ENCODE peak calls at places on chromosomes 2 and 18, in seven cellular contexts. One of them, this sample, is unnamed.

GRCh38 chr18:45335644-45336043 is 279.6 kb upstream of the SLC14A2 start:
- DNase-seq in IMR-90: no peak
- DNase-seq in HCT116: no peak
- DNase-seq in H1: no peak
- DNase-seq in K562: no peak
- DNase-seq in HepG2: no peak
- DNase-seq in GM12878: no peak
- DNase-seq in this sample: no peak

GRCh38 chr2:196066794-196067382 is 1.7 kb downstream of the DNAH7 start:
- DNase-seq in IMR-90: peak
- DNase-seq in HCT116: peak
- DNase-seq in H1: no peak
- DNase-seq in K562: peak
- DNase-seq in HepG2: no peak
- DNase-seq in GM12878: no peak
- DNase-seq in this sample: peak

GRCh38 chr2:69791045-69791444 is 38.4 kb upstream of the GMCL1 start:
- DNase-seq in IMR-90: no peak
- DNase-seq in HCT116: no peak
- DNase-seq in H1: no peak
- DNase-seq in K562: no peak
- DNase-seq in HepG2: no peak
- DNase-seq in GM12878: no peak
- DNase-seq in this sample: no peak

GRCh38 chr2:1432726-1433125 is 19.5 kb downstream of the TPO start:
- DNase-seq in IMR-90: no peak
- DNase-seq in HCT116: no peak
- DNase-seq in H1: no peak
- DNase-seq in K562: no peak
- DNase-seq in HepG2: no peak
- DNase-seq in GM12878: no peak
- DNase-seq in this sample: no peak

GRCh38 chr2:127034056-127034455 is 72.9 kb downstream of the BIN1 start:
- DNase-seq in IMR-90: no peak
- DNase-seq in HCT116: no peak
- DNase-seq in H1: no peak
- DNase-seq in K562: no peak
- DNase-seq in HepG2: no peak
- DNase-seq in GM12878: no peak
- DNase-seq in this sample: no peak

GRCh38 chr2:28691774-28692281 is 59.8 kb upstream of the PPP1CB start:
- DNase-seq in IMR-90: peak
- DNase-seq in HCT116: no peak
- DNase-seq in H1: no peak
- DNase-seq in K562: no peak
- DNase-seq in HepG2: peak
- DNase-seq in GM12878: no peak
- DNase-seq in this sample: peak

GRCh38 chr18:9810216-9810804 is 75.5 kb upstream of the TXNDC2 start:
- DNase-seq in IMR-90: peak
- DNase-seq in HCT116: no peak
- DNase-seq in H1: no peak
- DNase-seq in K562: no peak
- DNase-seq in HepG2: no peak
- DNase-seq in GM12878: no peak
- DNase-seq in this sample: peak

GRCh38 chr18:13145636-13146190 is 72.8 kb upstream of the LDLRAD4 start:
- DNase-seq in IMR-90: no peak
- DNase-seq in HCT116: no peak
- DNase-seq in H1: no peak
- DNase-seq in K562: no peak
- DNase-seq in HepG2: peak
- DNase-seq in GM12878: no peak
- DNase-seq in this sample: no peak

GRCh38 chr2:165905854-165906253 is 47.7 kb downstream of the TTC21B start:
- DNase-seq in IMR-90: peak
- DNase-seq in HCT116: no peak
- DNase-seq in H1: no peak
- DNase-seq in K562: no peak
- DNase-seq in HepG2: no peak
- DNase-seq in GM12878: no peak
- DNase-seq in this sample: peak

GRCh38 chr18:59546164-59546563 is 151.1 kb downstream of the CCBE1 start:
- DNase-seq in IMR-90: peak
- DNase-seq in HCT116: no peak
- DNase-seq in H1: no peak
- DNase-seq in K562: peak
- DNase-seq in HepG2: no peak
- DNase-seq in GM12878: no peak
- DNase-seq in this sample: no peak

GRCh38 chr2:216339456-216340279 is 32.6 kb downstream of the MARCHF4 start:
- DNase-seq in IMR-90: peak
- DNase-seq in HCT116: no peak
- DNase-seq in H1: no peak
- DNase-seq in K562: no peak
- DNase-seq in HepG2: no peak
- DNase-seq in GM12878: no peak
- DNase-seq in this sample: peak

GRCh38 chr2:43132523-43133301 is 93.7 kb downstream of the ZFP36L2 start:
- DNase-seq in IMR-90: no peak
- DNase-seq in HCT116: no peak
- DNase-seq in H1: no peak
- DNase-seq in K562: no peak
- DNase-seq in HepG2: no peak
- DNase-seq in GM12878: no peak
- DNase-seq in this sample: no peak

GRCh38 chr18:79775441-79776221 is 22.1 kb upstream of the KCNG2 start:
- DNase-seq in IMR-90: no peak
- DNase-seq in HCT116: no peak
- DNase-seq in H1: no peak
- DNase-seq in K562: no peak
- DNase-seq in HepG2: no peak
- DNase-seq in GM12878: no peak
- DNase-seq in this sample: no peak

GRCh38 chr18:12656671-12657047 is 1.2 kb downstream of the SPIRE1 start:
- DNase-seq in IMR-90: peak
- DNase-seq in HCT116: no peak
- DNase-seq in H1: no peak
- DNase-seq in K562: no peak
- DNase-seq in HepG2: no peak
- DNase-seq in GM12878: no peak
- DNase-seq in this sample: peak

GRCh38 chr2:15713475-15713874 is 121.8 kb downstream of the DDX1 start:
- DNase-seq in IMR-90: no peak
- DNase-seq in HCT116: no peak
- DNase-seq in H1: no peak
- DNase-seq in K562: no peak
- DNase-seq in HepG2: no peak
- DNase-seq in GM12878: no peak
- DNase-seq in this sample: no peak

GRCh38 chr2:215572341-215572848 is 136.5 kb upstream of the FN1 start:
- DNase-seq in IMR-90: no peak
- DNase-seq in HCT116: no peak
- DNase-seq in H1: no peak
- DNase-seq in K562: no peak
- DNase-seq in HepG2: peak
- DNase-seq in GM12878: no peak
- DNase-seq in this sample: peak

GRCh38 chr18:50569930-50570329 is 10.0 kb downstream of the MAPK4 start:
- DNase-seq in IMR-90: no peak
- DNase-seq in HCT116: no peak
- DNase-seq in H1: no peak
- DNase-seq in K562: no peak
- DNase-seq in HepG2: no peak
- DNase-seq in GM12878: no peak
- DNase-seq in this sample: no peak

GRCh38 chr2:191593622-191594416 is 84.1 kb upstream of the NABP1 start:
- DNase-seq in IMR-90: peak
- DNase-seq in HCT116: no peak
- DNase-seq in H1: no peak
- DNase-seq in K562: no peak
- DNase-seq in HepG2: peak
- DNase-seq in GM12878: no peak
- DNase-seq in this sample: no peak

GRCh38 chr2:63840081-63840784 is 1.5 kb upstream of the UGP2 start:
- DNase-seq in IMR-90: no peak
- DNase-seq in HCT116: no peak
- DNase-seq in H1: no peak
- DNase-seq in K562: no peak
- DNase-seq in HepG2: no peak
- DNase-seq in GM12878: no peak
- DNase-seq in this sample: no peak

GRCh38 chr2:205133544-205133943 is 548.8 kb upstream of the NRP2 start:
- DNase-seq in IMR-90: no peak
- DNase-seq in HCT116: no peak
- DNase-seq in H1: no peak
- DNase-seq in K562: no peak
- DNase-seq in HepG2: no peak
- DNase-seq in GM12878: no peak
- DNase-seq in this sample: no peak

GRCh38 chr18:9772847-9773677 is 65.0 kb downstream of the RAB31 start:
- DNase-seq in IMR-90: no peak
- DNase-seq in HCT116: no peak
- DNase-seq in H1: no peak
- DNase-seq in K562: no peak
- DNase-seq in HepG2: no peak
- DNase-seq in GM12878: no peak
- DNase-seq in this sample: no peak

GRCh38 chr18:49884959-49885358 is 71.6 kb upstream of the ACAA2 start:
- DNase-seq in IMR-90: no peak
- DNase-seq in HCT116: no peak
- DNase-seq in H1: no peak
- DNase-seq in K562: no peak
- DNase-seq in HepG2: no peak
- DNase-seq in GM12878: no peak
- DNase-seq in this sample: no peak

GRCh38 chr2:113237604-113238003 is 41.1 kb downstream of the PAX8 start:
- DNase-seq in IMR-90: no peak
- DNase-seq in HCT116: no peak
- DNase-seq in H1: no peak
- DNase-seq in K562: no peak
- DNase-seq in HepG2: peak
- DNase-seq in GM12878: no peak
- DNase-seq in this sample: no peak

DNA sequence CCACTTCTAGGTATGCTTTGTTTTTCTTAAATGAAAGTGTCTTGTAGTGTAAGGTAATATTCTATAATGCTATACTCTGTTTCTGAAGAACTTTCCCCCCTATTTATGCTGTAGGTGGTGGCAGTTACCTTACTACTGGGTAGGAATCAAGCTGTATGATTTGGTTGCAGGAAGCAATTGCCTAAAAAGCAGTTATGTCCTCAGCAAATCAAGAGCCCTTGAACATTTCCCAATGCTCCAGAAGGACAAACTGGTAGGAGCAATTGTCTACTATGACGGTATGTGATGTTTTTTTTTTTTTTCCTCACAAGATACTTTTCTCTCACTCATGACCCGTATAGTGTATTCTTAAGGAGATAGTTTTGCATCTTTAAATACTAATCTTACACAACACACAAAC is 77.0 kb downstream of the GPD2 start:
- DNase-seq in IMR-90: no peak
- DNase-seq in HCT116: no peak
- DNase-seq in H1: no peak
- DNase-seq in K562: no peak
- DNase-seq in HepG2: no peak
- DNase-seq in GM12878: no peak
- DNase-seq in this sample: no peak
- TF ChIP-seq POLR2A in IMR-90: no peak
- TF ChIP-seq POLR2A in HCT116: no peak
- TF ChIP-seq POLR2A in H1: no peak
- TF ChIP-seq POLR2A in K562: no peak
- TF ChIP-seq POLR2A in HepG2: no peak
- TF ChIP-seq POLR2A in GM12878: no peak
- TF ChIP-seq POLR2A in this sample: no peak

GRCh38 chr2:27149575-27150405 is 986 bp downstream of the TCF23 start:
- DNase-seq in IMR-90: no peak
- DNase-seq in HCT116: no peak
- DNase-seq in H1: no peak
- DNase-seq in K562: no peak
- DNase-seq in HepG2: no peak
- DNase-seq in GM12878: no peak
- DNase-seq in this sample: no peak

GRCh38 chr2:27152796-27153464 is 4.1 kb downstream of the TCF23 start:
- DNase-seq in IMR-90: peak
- DNase-seq in HCT116: no peak
- DNase-seq in H1: no peak
- DNase-seq in K562: no peak
- DNase-seq in HepG2: no peak
- DNase-seq in GM12878: no peak
- DNase-seq in this sample: no peak

GRCh38 chr2:27154481-27154880 is 5.7 kb downstream of the TCF23 start:
- DNase-seq in IMR-90: no peak
- DNase-seq in HCT116: no peak
- DNase-seq in H1: no peak
- DNase-seq in K562: no peak
- DNase-seq in HepG2: no peak
- DNase-seq in GM12878: no peak
- DNase-seq in this sample: no peak

GRCh38 chr2:27150639-27151230 is 1.9 kb downstream of the TCF23 start:
- DNase-seq in IMR-90: no peak
- DNase-seq in HCT116: no peak
- DNase-seq in H1: no peak
- DNase-seq in K562: no peak
- DNase-seq in HepG2: no peak
- DNase-seq in GM12878: no peak
- DNase-seq in this sample: no peak

GRCh38 chr2:27152102-27152795 is 3.4 kb downstream of the TCF23 start:
- DNase-seq in IMR-90: no peak
- DNase-seq in HCT116: no peak
- DNase-seq in H1: no peak
- DNase-seq in K562: no peak
- DNase-seq in HepG2: peak
- DNase-seq in GM12878: no peak
- DNase-seq in this sample: no peak
- H2AFZ ChIP-seq in IMR-90: no peak
- H2AFZ ChIP-seq in HCT116: no peak
- H2AFZ ChIP-seq in H1: no peak
- H2AFZ ChIP-seq in K562: no peak
- H2AFZ ChIP-seq in HepG2: no peak
- H2AFZ ChIP-seq in GM12878: no peak
- H2AFZ ChIP-seq in this sample: no peak

DNA sequence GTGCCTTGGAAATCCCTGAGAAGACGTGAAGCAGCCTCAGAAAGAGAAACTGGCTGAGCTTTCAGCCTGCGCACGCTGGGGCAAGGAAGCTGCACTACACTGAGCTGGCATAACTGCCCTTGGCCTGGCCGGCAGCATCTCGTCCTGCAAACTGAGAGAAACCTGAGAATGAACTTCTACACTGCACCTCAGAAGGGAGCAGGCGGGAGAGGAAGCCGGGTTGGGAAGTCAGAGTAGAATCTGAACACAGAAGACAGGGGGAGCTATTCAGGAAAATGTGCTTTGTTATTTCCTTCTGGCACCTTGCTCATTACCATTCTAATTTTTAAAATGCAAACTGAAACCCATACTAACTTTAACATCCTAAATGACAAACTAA is 70.9 kb downstream of the ZEB2 start:
- DNase-seq in IMR-90: no peak
- DNase-seq in HCT116: no peak
- DNase-seq in H1: no peak
- DNase-seq in K562: no peak
- DNase-seq in HepG2: no peak
- DNase-seq in GM12878: no peak
- DNase-seq in this sample: no peak
- TF ChIP-seq POLR2A in IMR-90: no peak
- TF ChIP-seq POLR2A in HCT116: no peak
- TF ChIP-seq POLR2A in H1: no peak
- TF ChIP-seq POLR2A in K562: no peak
- TF ChIP-seq POLR2A in HepG2: no peak
- TF ChIP-seq POLR2A in GM12878: no peak
- TF ChIP-seq POLR2A in this sample: no peak

GRCh38 chr18:3723554-3723953 is 273.6 kb downstream of the TGIF1 start:
- DNase-seq in IMR-90: no peak
- DNase-seq in HCT116: no peak
- DNase-seq in H1: no peak
- DNase-seq in K562: peak
- DNase-seq in HepG2: no peak
- DNase-seq in GM12878: no peak
- DNase-seq in this sample: no peak
- H2AFZ ChIP-seq in IMR-90: no peak
- H2AFZ ChIP-seq in HCT116: no peak
- H2AFZ ChIP-seq in H1: no peak
- H2AFZ ChIP-seq in K562: no peak
- H2AFZ ChIP-seq in HepG2: no peak
- H2AFZ ChIP-seq in GM12878: no peak
- H2AFZ ChIP-seq in this sample: no peak

This sample was measured in endothelial cell of umbilical vein.